ENCODE peak calls at places on chromosomes 11 and 22, in four cellular contexts. K is upper lobe of right lung, T is heart left ventricle, J is ovary. P is an unnamed sample. For H3K36me3 and H3K9me3, the result is how much of the 10 kb centered on the place peaks cover.

GRCh38 chr11:64266339-64266738 is 15.0 kb downstream of the PLCB3 start:
- DNase-seq in K (no peak), J (peak), T (no peak), P (peak)

GRCh38 chr11:441043-441417 is 781 bp downstream of the ANO9 start:
- DNase-seq in K (no peak), T (peak), J (peak), P (no peak)

GRCh38 chr22:33918676-33919590 is 1.3 kb downstream of the LARGE1 start:
- DNase-seq in J (no peak), T (no peak), K (no peak), P (no peak)

GRCh38 chr11:113550179-113550578 is 75.0 kb upstream of the DRD2 start:
- DNase-seq in K (no peak), T (no peak), J (no peak), P (no peak)

GRCh38 chr22:27391092-27391770 is 410.3 kb downstream of the MN1 start:
- DNase-seq in T (peak), J (peak), K (no peak), P (peak)

GRCh38 chr11:36147491-36147890 is 141.7 kb downstream of the COMMD9 start:
- DNase-seq in K (no peak), T (no peak), J (no peak), P (no peak)

GRCh38 chr11:61960532-61960931 is 6.9 kb downstream of the FTH1 start:
- DNase-seq in T (no peak), K (peak), J (no peak), P (peak)

GRCh38 chr11:69974528-69974927 is 103.6 kb upstream of the ANO1 start:
- DNase-seq in J (no peak), K (no peak), T (no peak), P (no peak)

GRCh38 chr11:120068114-120068573 is 69.8 kb downstream of the TRIM29 start:
- DNase-seq in T (no peak), K (no peak), J (no peak), P (no peak)

GRCh38 chr22:39419096-39419495 is 19.5 kb downstream of the TAB1 start:
- DNase-seq in T (no peak), J (no peak), K (no peak), P (peak)

GRCh38 chr22:30422481-30423295 is 2.9 kb upstream of the MTFP1 start:
- DNase-seq in K (peak), T (peak), J (peak), P (peak)

GRCh38 chr11:16897460-16898061 is 116.7 kb downstream of the PLEKHA7 start:
- DNase-seq in T (no peak), J (no peak), K (no peak), P (no peak)

GRCh38 chr11:94928146-94928995 is 45.0 kb downstream of the CWC15 start:
- DNase-seq in J (no peak), T (no peak), K (no peak), P (no peak)

GRCh38 chr22:41833369-41834004 is 582 bp downstream of the SREBF2 start:
- DNase-seq in J (peak), K (peak), T (peak), P (peak)

GRCh38 chr11:76229690-76230240 is 23.5 kb upstream of the WNT11 start:
- DNase-seq in K (no peak), T (peak), J (no peak), P (no peak)

GRCh38 chr22:43624144-43624998 is 187.7 kb downstream of the EFCAB6 start:
- DNase-seq in T (no peak), J (no peak), K (no peak), P (no peak)

GRCh38 chr11:8317164-8317563 is 53.5 kb upstream of the LMO1 start:
- DNase-seq in J (no peak), T (no peak), K (no peak), P (no peak)

GRCh38 chr11:2734181-2735052 is 34.6 kb upstream of the KCNQ1OT1 start:
- DNase-seq in J (peak), T (peak), K (no peak), P (peak)

GRCh38 chr11:33329705-33330329 is 72.6 kb downstream of the HIPK3 start:
- DNase-seq in J (no peak), T (no peak), K (no peak), P (no peak)

GRCh38 chr11:6695377-6695776 is 12.2 kb upstream of the MRPL17 start:
- DNase-seq in J (no peak), T (no peak), K (no peak), P (no peak)

GRCh38 chr11:61928606-61929005 is 11.2 kb upstream of the RAB3IL1 start:
- DNase-seq in K (no peak), T (no peak), J (no peak), P (no peak)

GRCh38 chr11:119421351-119421750 is 1.6 kb downstream of the THY1 start:
- DNase-seq in J (no peak), T (no peak), K (no peak), P (no peak)

GRCh38 chr11:70687716-70688115 is 289.4 kb downstream of the CTTN start:
- DNase-seq in K (no peak), T (no peak), J (no peak), P (no peak)

GRCh38 chr22:19043111-19044085 is 78.8 kb downstream of the DGCR2 start:
- DNase-seq in K (peak), J (no peak), T (peak), P (peak)

GRCh38 chr11:2519879-2520735 is 75.3 kb downstream of the KCNQ1 start:
- DNase-seq in J (no peak), T (peak), K (peak), P (peak)

GRCh38 chr11:43919852-43920597 is 22.4 kb upstream of the C11orf96 start:
- DNase-seq in J (no peak), T (no peak), K (no peak), P (no peak)

GRCh38 chr11:95262994-95263764 is 32.2 kb upstream of the SESN3 start:
- DNase-seq in T (no peak), J (no peak), K (no peak), P (no peak)

GRCh38 chr11:78379039-78379670 is 38.5 kb downstream of the GAB2 start:
- DNase-seq in J (no peak), T (no peak), K (no peak), P (no peak)

DNA sequence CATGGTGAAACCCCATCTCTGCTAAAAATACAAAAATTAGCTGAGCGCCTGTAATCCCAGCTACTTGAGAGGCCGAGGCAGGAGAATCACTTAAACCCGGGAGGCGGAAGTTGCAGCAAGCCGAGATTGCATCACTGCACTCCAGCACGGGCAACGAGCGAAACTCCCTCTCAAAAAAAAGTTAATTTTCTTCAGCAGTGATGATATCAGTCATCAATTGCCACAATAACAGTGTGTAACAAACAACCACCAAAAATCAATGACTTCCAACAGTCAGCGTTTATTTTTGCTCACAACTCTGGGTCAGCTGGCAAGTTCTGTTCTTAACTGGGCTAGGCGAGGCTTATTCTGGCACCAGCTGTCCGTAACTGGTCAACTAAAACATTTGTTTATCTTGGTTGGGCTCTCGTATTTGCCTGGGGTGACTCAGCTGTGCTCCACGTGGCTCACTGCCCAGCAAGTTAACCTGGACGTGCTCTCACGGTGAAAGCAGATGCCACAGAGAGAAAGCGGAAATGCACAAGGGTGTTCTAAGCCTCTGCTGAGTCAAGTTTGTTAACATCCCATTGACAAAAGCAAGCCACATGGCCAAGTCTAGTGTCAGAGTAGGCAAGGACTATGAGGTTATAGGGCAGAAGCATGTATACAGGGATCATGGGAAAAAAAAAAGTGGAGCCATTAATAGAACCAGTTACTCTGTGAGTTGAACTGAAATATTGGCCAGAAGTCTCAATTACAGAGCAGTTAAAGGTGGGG is 52.1 kb downstream of the LHFPL7 start:
- DNase-seq in J (peak), K (peak), T (peak), P (peak)
- H3K27ac ChIP-seq in J (peak), K (peak), T (peak), P (peak)

GRCh38 chr22:36343720-36344105 is 44.1 kb downstream of the MYH9 start:
- DNase-seq in J (no peak), K (no peak), T (no peak), P (no peak)

GRCh38 chr22:36347094-36347493 is 40.7 kb downstream of the MYH9 start:
- DNase-seq in T (no peak), K (no peak), J (no peak), P (peak)

GRCh38 chr22:36343070-36343719 is 44.6 kb downstream of the MYH9 start:
- DNase-seq in K (no peak), J (no peak), T (no peak), P (no peak)

GRCh38 chr22:36341640-36342041 is 46.1 kb downstream of the MYH9 start:
- DNase-seq in T (no peak), J (no peak), K (no peak), P (no peak)

DNA sequence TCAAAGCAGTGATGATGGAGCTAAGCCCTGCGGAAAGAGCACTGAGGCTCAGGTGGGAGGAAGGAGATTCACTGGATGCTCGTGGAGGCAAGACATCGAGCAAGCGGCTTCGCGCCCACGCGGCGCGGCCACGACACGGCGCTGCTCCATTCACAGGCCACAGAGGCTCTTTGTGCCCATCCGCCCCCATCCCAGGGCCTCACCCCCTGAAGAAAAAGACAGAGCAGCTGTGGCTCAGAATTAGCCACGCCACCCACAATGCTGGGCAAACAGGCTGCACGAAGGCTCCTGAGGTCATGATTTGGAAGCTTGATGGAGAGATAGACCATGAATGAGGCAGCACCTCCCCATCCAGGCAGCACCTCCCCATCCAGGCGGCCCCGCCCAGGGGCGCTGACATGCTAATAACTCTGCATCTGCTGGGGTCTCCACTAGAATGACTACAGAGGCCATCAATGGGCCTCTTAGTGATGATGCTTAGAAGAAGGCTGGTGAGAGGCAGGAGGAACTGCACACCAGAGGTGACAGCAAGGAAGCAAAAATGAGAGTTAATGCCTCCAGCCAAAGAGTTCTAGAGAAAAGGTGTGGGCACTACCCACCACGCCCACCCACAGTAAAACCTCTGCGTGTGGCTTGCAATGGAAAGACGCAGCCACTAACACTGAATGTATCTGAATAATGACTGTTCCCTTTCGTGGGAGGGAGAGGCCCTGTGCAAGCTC is 43.5 kb downstream of the MYH9 start:
- DNase-seq in J (no peak), K (no peak), T (no peak), P (no peak)
- H3K36me3 ChIP-seq in J (under half), K (half or more), T (under half), P (under half)

DNA sequence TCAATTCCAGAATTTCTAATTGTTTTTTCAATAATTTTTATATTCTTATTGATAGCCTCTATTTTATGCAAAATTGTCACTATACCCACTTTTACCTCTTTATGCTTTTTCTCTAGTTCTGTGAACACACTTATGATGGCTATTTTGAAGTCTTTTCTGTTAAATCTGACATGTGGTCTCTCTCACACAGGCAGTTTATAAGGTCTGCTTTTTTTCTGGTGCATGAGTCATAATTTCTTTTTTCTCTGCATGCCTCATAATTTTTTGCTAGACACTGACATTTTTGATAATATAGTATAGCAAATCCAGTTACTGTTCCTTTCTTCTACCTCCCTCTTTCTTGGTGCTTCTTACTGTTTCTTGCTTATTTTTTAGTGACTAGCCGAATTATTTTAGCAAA is 36.0 kb downstream of the ZBTB44 start:
- DNase-seq in T (no peak), J (no peak), K (no peak), P (no peak)
- H3K9me3 ChIP-seq in T (under half), J (under half), K (under half), P (under half)

DNA sequence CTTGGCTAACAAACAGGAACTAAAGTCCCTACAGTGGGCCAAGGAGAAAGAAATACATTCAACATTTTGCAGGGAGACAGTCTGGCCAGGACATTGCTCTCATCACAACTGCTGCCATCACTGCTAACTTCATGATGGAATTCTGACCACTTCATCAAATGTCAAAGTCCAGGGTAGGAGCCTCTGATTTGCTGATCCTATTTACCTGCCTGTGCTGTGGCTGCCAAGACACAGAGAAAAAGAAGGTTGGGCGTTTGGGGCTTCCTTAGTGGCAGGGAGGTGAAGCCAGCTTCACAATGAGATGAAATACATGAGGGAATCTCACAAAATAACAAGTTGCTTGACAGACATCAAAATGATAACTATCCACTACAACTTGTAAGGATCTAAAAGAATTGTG is 343.9 kb upstream of the CADM1 start:
- DNase-seq in K (no peak), J (no peak), T (no peak), P (no peak)
- H3K27ac ChIP-seq in K (no peak), J (no peak), T (peak), P (no peak)

GRCh38 chr11:66068923-66069714 is 953 bp upstream of the PACS1 start:
- DNase-seq in K (no peak), T (no peak), J (peak), P (peak)

GRCh38 chr11:66064571-66064970 is 5.5 kb upstream of the PACS1 start:
- DNase-seq in J (no peak), K (no peak), T (no peak), P (no peak)

GRCh38 chr11:66067640-66068039 is 2.4 kb upstream of the PACS1 start:
- DNase-seq in J (no peak), K (no peak), T (no peak), P (no peak)

GRCh38 chr11:66068154-66068821 is 1.8 kb upstream of the PACS1 start:
- DNase-seq in T (peak), K (peak), J (peak), P (peak)

DNA sequence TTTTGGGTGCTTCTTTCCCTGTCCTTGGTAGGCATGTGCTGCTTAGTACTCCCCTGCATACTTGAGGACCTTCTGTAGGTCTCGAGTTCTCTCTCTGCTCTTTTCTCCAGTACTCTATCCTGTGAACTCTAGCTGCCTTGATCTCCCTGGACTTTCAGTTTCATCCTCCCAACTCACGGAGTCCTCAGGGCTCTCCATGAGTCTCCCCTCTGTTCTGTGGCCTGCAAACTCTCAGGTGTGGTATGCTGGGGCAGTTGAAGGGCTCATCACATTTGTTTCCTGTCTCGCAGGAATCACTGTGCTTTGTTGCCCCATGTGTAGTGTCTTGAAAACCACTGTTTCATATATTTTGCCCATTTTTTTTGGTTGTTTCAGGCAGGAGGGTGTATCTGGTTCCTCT is 3.3 kb upstream of the PACS1 start:
- DNase-seq in T (no peak), K (no peak), J (no peak), P (no peak)
- H3K36me3 ChIP-seq in T (under half), K (half or more), J (under half), P (under half)

GRCh38 chr11:50247309-50247874 is 214.7 kb downstream of the OR4C45 start:
- DNase-seq in J (no peak), K (no peak), T (no peak), P (no peak)

GRCh38 chr11:50246183-50246582 is 213.5 kb downstream of the OR4C45 start:
- DNase-seq in T (no peak), K (no peak), J (no peak), P (no peak)

DNA sequence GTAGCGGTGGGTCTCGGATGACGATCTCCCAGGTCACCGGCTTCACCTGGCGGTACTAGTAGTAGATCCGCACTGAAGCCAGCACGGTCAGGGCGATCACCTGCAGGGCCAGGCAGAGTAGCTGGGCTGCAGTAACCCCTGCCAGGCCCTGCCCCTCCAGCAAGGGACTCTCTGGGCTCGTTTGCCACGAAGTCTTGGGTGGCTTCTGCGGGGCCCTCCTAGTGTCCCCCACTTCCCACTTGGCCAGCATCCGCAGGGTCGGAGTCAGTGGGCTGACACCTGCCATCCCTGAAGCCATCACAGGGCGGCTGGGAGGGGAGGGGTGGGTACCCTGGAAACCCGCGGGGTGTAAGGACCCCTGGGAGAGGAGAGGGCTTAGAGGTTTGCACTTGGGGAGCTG is 214.0 kb downstream of the OR4C45 start:
- DNase-seq in T (no peak), J (no peak), K (no peak), P (peak)
- H3K9me3 ChIP-seq in T (under half), J (under half), K (under half), P (under half)